ENCODE peak calls at places on chromosomes 13 and 19, in ten cellular contexts. D is adrenal gland, U is uterus, V is prostate gland, Y is spleen, N is A549, M is stomach, I is tibial nerve, Z is ovary, O is IMR-90. J is an unnamed sample.

GRCh38 chr19:40596608-40597328 is 4.4 kb upstream of the LTBP4 start:
- DNase-seq in Y (no peak), D (peak), I (no peak), Z (peak), N (peak), U (peak), V (no peak), M (peak), O (peak), J (peak)

GRCh38 chr19:1873524-1874473 is 10.4 kb upstream of the KLF16 start:
- DNase-seq in V (no peak), N (no peak), O (no peak), Z (peak), I (no peak), U (peak), D (peak), M (peak), Y (peak), J (peak)

GRCh38 chr19:11510444-11510843 is 4.8 kb upstream of the ZNF653 start:
- DNase-seq in I (no peak), O (no peak), D (no peak), N (no peak), U (no peak), Y (no peak), M (no peak), Z (no peak), V (no peak), J (no peak)

GRCh38 chr13:108115739-108116138 is 99.6 kb downstream of the LIG4 start:
- DNase-seq in O (no peak), D (no peak), V (no peak), M (no peak), Y (no peak), U (no peak), Z (no peak), I (no peak), N (no peak), J (no peak)

GRCh38 chr19:51501594-51502263 is at the start of gene SIGLEC12:
- DNase-seq in D (peak), I (peak), O (no peak), Z (no peak), N (no peak), U (no peak), V (no peak), Y (peak), M (no peak), J (peak)

GRCh38 chr19:29098863-29099481 is 114.0 kb downstream of the UQCRFS1 start:
- DNase-seq in I (peak), V (no peak), D (peak), M (peak), O (peak), Z (peak), U (peak), Y (peak), N (peak), J (peak)

GRCh38 chr13:112161441-112162301 is 94.7 kb downstream of the SOX1 start:
- DNase-seq in M (no peak), V (no peak), I (no peak), Y (no peak), N (no peak), U (no peak), Z (no peak), D (no peak), O (no peak), J (no peak)

GRCh38 chr13:67630640-67631039 is 400.5 kb upstream of the PCDH9 start:
- DNase-seq in Y (no peak), D (no peak), V (no peak), I (no peak), Z (no peak), M (no peak), N (no peak), O (no peak), U (no peak), J (no peak)

GRCh38 chr13:49995535-49996165 is 1.2 kb upstream of the TRIM13 start:
- DNase-seq in M (no peak), V (no peak), O (no peak), N (no peak), U (no peak), Y (no peak), D (no peak), Z (no peak), I (no peak), J (no peak)

GRCh38 chr13:96460571-96460970 is 370.7 kb downstream of the HS6ST3 start:
- DNase-seq in V (no peak), O (no peak), M (no peak), N (no peak), D (peak), I (no peak), Y (no peak), U (no peak), Z (no peak), J (no peak)

GRCh38 chr13:35881360-35881759 is 249.8 kb downstream of the DCLK1 start:
- DNase-seq in Y (no peak), N (no peak), Z (no peak), V (peak), D (no peak), O (peak), I (no peak), M (no peak), U (no peak), J (no peak)
- TF ChIP-seq POLR2A in Y (no peak), N (no peak), Z (no peak), V (no peak), D (no peak), O (no peak), I (no peak), M (no peak), U (no peak), J (no peak)

GRCh38 chr13:46636451-46636850 is 83.5 kb downstream of the LRCH1 start:
- DNase-seq in V (no peak), U (no peak), O (no peak), D (no peak), Z (no peak), M (no peak), N (no peak), I (no peak), Y (no peak), J (no peak)
- TF ChIP-seq POLR2A in V (no peak), U (no peak), O (no peak), D (no peak), Z (no peak), M (no peak), N (no peak), I (no peak), Y (no peak), J (no peak)

GRCh38 chr19:43594710-43595604 is 977 bp downstream of the IRGQ start:
- DNase-seq in M (peak), Z (peak), Y (peak), V (peak), N (no peak), O (peak), I (no peak), D (peak), U (no peak), J (peak)
- TF ChIP-seq POLR2A in M (no peak), Z (no peak), Y (no peak), V (no peak), N (no peak), O (no peak), I (no peak), D (no peak), U (no peak), J (no peak)

GRCh38 chr19:58538257-58539168 is 5.4 kb upstream of the TRIM28 start:
- DNase-seq in M (peak), Y (no peak), U (no peak), D (peak), O (no peak), Z (no peak), V (no peak), I (no peak), N (no peak), J (peak)
- TF ChIP-seq POLR2A in M (no peak), Y (no peak), U (peak), D (no peak), O (no peak), Z (no peak), V (peak), I (no peak), N (no peak), J (no peak)